ENCODE peak calls at places on chromosome 21, in ten cellular contexts. E, S, K, B, O, Z, I, N, L and X are unnamed samples.
A peak's percentile ranks its signal among the peaks of the same experiment; 100 is the strongest.

GRCh38 chr21:34553199-34553952 is 41.4 kb upstream of the KCNE1 start:
- DNase-seq in E (no peak), S (no peak), K (no peak), B (no peak), O (peak; percentile 80), Z (no peak), I (no peak), N (no peak), L (no peak), X (peak; percentile 82)

GRCh38 chr21:15247613-15248012 is 182.8 kb upstream of the NRIP1 start:
- DNase-seq in E (no peak), S (no peak), K (no peak), B (no peak), O (no peak), Z (no peak), I (no peak), N (no peak), L (no peak), X (no peak)

GRCh38 chr21:15687208-15687607 is 42.6 kb upstream of the USP25 start:
- DNase-seq in E (no peak), S (no peak), K (no peak), B (no peak), O (no peak), Z (no peak), I (no peak), N (peak; percentile 1), L (no peak), X (no peak)

GRCh38 chr21:38830667-38831525 is 25.2 kb downstream of the ETS2 start:
- DNase-seq in E (no peak), S (no peak), K (no peak), B (peak; percentile 65), O (no peak), Z (no peak), I (no peak), N (no peak), L (no peak), X (no peak)

GRCh38 chr21:20388400-20388799 is 609.8 kb upstream of the NCAM2 start:
- DNase-seq in E (no peak), S (no peak), K (no peak), B (no peak), O (no peak), Z (no peak), I (peak; percentile 53), N (no peak), L (no peak), X (no peak)

GRCh38 chr21:35927262-35927661 is 133.1 kb downstream of the SETD4 start:
- DNase-seq in E (no peak), S (no peak), K (no peak), B (no peak), O (no peak), Z (no peak), I (no peak), N (no peak), L (no peak), X (no peak)

GRCh38 chr21:36321325-36322082 is 1.5 kb downstream of the MORC3 start:
- DNase-seq in E (peak; percentile 13), S (no peak), K (no peak), B (no peak), O (peak; percentile 17), Z (no peak), I (peak; percentile 83), N (peak; percentile 71), L (peak; percentile 10), X (peak; percentile 27)

GRCh38 chr21:38984982-38985422 is 179.3 kb downstream of the ETS2 start:
- DNase-seq in E (no peak), S (no peak), K (no peak), B (no peak), O (peak; percentile 96), Z (no peak), I (no peak), N (peak; percentile 78), L (no peak), X (peak; percentile 93)

GRCh38 chr21:31865429-31865970 is 7.3 kb upstream of the HUNK start:
- DNase-seq in E (no peak), S (no peak), K (no peak), B (no peak), O (no peak), Z (no peak), I (no peak), N (no peak), L (no peak), X (no peak)

GRCh38 chr21:32135401-32136363 is 143.2 kb downstream of the MIS18A start:
- DNase-seq in E (no peak), S (no peak), K (no peak), B (peak; percentile 28), O (peak; percentile 96), Z (no peak), I (no peak), N (no peak), L (no peak), X (no peak)

GRCh38 chr21:32448803-32449594 is 36.5 kb downstream of the EVA1C start:
- DNase-seq in E (no peak), S (no peak), K (no peak), B (no peak), O (peak; percentile 76), Z (no peak), I (no peak), N (no peak), L (no peak), X (peak; percentile 46)

GRCh38 chr21:40830836-40831235 is 16.1 kb downstream of the DSCAM start:
- DNase-seq in E (no peak), S (no peak), K (no peak), B (no peak), O (no peak), Z (no peak), I (no peak), N (no peak), L (no peak), X (no peak)

GRCh38 chr21:19523066-19523465 is 1119.5 kb upstream of the TMPRSS15 start:
- DNase-seq in E (no peak), S (no peak), K (no peak), B (no peak), O (no peak), Z (no peak), I (no peak), N (no peak), L (no peak), X (no peak)

GRCh38 chr21:35400233-35400939 is 351.3 kb upstream of the RUNX1 start:
- DNase-seq in E (peak; percentile 80), S (no peak), K (no peak), B (peak; percentile 66), O (peak; percentile 65), Z (no peak), I (peak; percentile 79), N (peak; percentile 79), L (peak; percentile 11), X (peak; percentile 77)

GRCh38 chr21:33428669-33429068 is 25.5 kb downstream of the IFNGR2 start:
- DNase-seq in E (no peak), S (no peak), K (no peak), B (no peak), O (peak; percentile 28), Z (no peak), I (no peak), N (no peak), L (no peak), X (no peak)

GRCh38 chr21:31252611-31253010 is 91.5 kb downstream of the TIAM1 start:
- DNase-seq in E (no peak), S (no peak), K (no peak), B (no peak), O (no peak), Z (no peak), I (no peak), N (no peak), L (no peak), X (no peak)

GRCh38 chr21:32994305-32994704 is 31.4 kb upstream of the OLIG2 start:
- DNase-seq in E (peak; percentile 19), S (no peak), K (no peak), B (no peak), O (peak; percentile 26), Z (no peak), I (peak; percentile 20), N (peak; percentile 54), L (no peak), X (peak; percentile 12)

GRCh38 chr21:26961704-26962103 is 5.2 kb downstream of the ADAMTS5 start:
- DNase-seq in E (no peak), S (no peak), K (peak; percentile 59), B (no peak), O (peak; percentile 38), Z (no peak), I (peak; percentile 2), N (peak; percentile 23), L (no peak), X (no peak)
- TF ChIP-seq CTCF in E (peak; percentile 23), S (no peak), K (no peak), B (no peak), O (peak; percentile 55), Z (no peak), I (no peak), N (peak; percentile 43), L (no peak), X (peak; percentile 19)

GRCh38 chr21:42540396-42540795 is 26.7 kb downstream of the SLC37A1 start:
- DNase-seq in E (no peak), S (no peak), K (no peak), B (no peak), O (no peak), Z (peak; percentile 27), I (no peak), N (no peak), L (no peak), X (no peak)

GRCh38 chr21:42538479-42539275 is 25.0 kb downstream of the SLC37A1 start:
- DNase-seq in E (no peak), S (no peak), K (no peak), B (no peak), O (no peak), Z (peak; percentile 12), I (no peak), N (no peak), L (no peak), X (no peak)

GRCh38 chr21:42539342-42539741 is 25.7 kb downstream of the SLC37A1 start:
- DNase-seq in E (no peak), S (no peak), K (no peak), B (no peak), O (no peak), Z (peak; percentile 31), I (no peak), N (no peak), L (no peak), X (no peak)

GRCh38 chr21:42541174-42541573 is 27.5 kb downstream of the SLC37A1 start:
- DNase-seq in E (no peak), S (no peak), K (no peak), B (no peak), O (no peak), Z (peak; percentile 31), I (no peak), N (no peak), L (no peak), X (no peak)

GRCh38 chr21:42539931-42540343 is 26.3 kb downstream of the SLC37A1 start:
- DNase-seq in E (no peak), S (no peak), K (no peak), B (no peak), O (no peak), Z (peak; percentile 23), I (peak; percentile 81), N (peak; percentile 81), L (no peak), X (no peak)
- TF ChIP-seq CTCF in E (peak; percentile 14), S (no peak), K (no peak), B (no peak), O (no peak), Z (no peak), I (peak; percentile 79), N (peak; percentile 52), L (no peak), X (peak; percentile 24)

GRCh38 chr21:45885597-45885929 is 96.0 kb upstream of the COL6A1 start:
- DNase-seq in E (no peak), S (no peak), K (no peak), B (no peak), O (no peak), Z (no peak), I (no peak), N (no peak), L (no peak), X (no peak)
- TF ChIP-seq CTCF in E (no peak), S (no peak), K (no peak), B (no peak), O (no peak), Z (no peak), I (no peak), N (no peak), L (no peak), X (no peak)

GRCh38 chr21:25862596-25862995 is 127.8 kb downstream of the GABPA start:
- DNase-seq in E (no peak), S (no peak), K (no peak), B (peak; percentile 42), O (peak; percentile 17), Z (no peak), I (peak; percentile 55), N (peak; percentile 40), L (no peak), X (peak; percentile 50)
- TF ChIP-seq CTCF in E (peak; percentile 53), S (peak; percentile 43), K (no peak), B (peak; percentile 63), O (peak; percentile 67), Z (peak; percentile 47), I (peak; percentile 74), N (peak; percentile 60), L (peak; percentile 45), X (peak; percentile 89)